ENCODE peak calls at places on chromosomes 2 and 18, in ten cellular contexts. F is AG08396; H is GDM1; U is Daoy; N is nucleus accumbens; Z is stimulated activated CD4-positive, alpha-beta T cell treated with anti-CD3 and anti-CD28 coated beads, TNF-alpha, amount 100 ng/mL, for 1 hour; D is M059J; J is NCI-H187 treated with DMSO at 0.1 percent for 48 hours; O is anterior cingulate cortex; V is ureter. G is an unnamed sample.

GRCh38 chr2:98839292-98839691 is 96.7 kb downstream of the CRACDL start:
- DNase-seq in F (no peak), H (no peak), U (no peak), N (no peak), Z (no peak), D (peak), J (no peak), O (no peak), V (no peak), G (no peak)

GRCh38 chr2:128037624-128038023 is 9.8 kb upstream of the SAP130 start:
- DNase-seq in F (no peak), H (no peak), U (no peak), N (no peak), Z (no peak), D (no peak), J (no peak), O (no peak), V (no peak), G (no peak)

GRCh38 chr2:149747456-149747855 is 159.9 kb upstream of the MMADHC start:
- DNase-seq in F (no peak), H (no peak), U (no peak), N (no peak), Z (no peak), D (peak), J (no peak), O (no peak), V (no peak), G (no peak)

GRCh38 chr2:240593026-240593702 is 6.6 kb downstream of the CAPN10 start:
- DNase-seq in F (no peak), H (no peak), U (no peak), N (no peak), Z (no peak), D (no peak), J (no peak), O (no peak), V (no peak), G (no peak)

GRCh38 chr2:29336741-29337340 is 221.6 kb downstream of the CLIP4 start:
- DNase-seq in F (no peak), H (no peak), U (no peak), N (no peak), Z (no peak), D (no peak), J (no peak), O (no peak), V (no peak), G (no peak)

GRCh38 chr2:112597537-112598322 is 13.3 kb downstream of the CHCHD5 start:
- DNase-seq in F (no peak), H (no peak), U (no peak), N (no peak), Z (no peak), D (no peak), J (no peak), O (no peak), V (no peak), G (no peak)

GRCh38 chr2:223058952-223059716 is 7.1 kb downstream of the KCNE4 start:
- DNase-seq in F (no peak), H (no peak), U (peak), N (no peak), Z (no peak), D (no peak), J (no peak), O (no peak), V (no peak), G (no peak)

GRCh38 chr2:10720306-10720705 is 1.1 kb upstream of the ATP6V1C2 start:
- DNase-seq in F (no peak), H (no peak), U (no peak), N (no peak), Z (no peak), D (no peak), J (no peak), O (no peak), V (no peak), G (no peak)

GRCh38 chr2:72555943-72556342 is 269.9 kb downstream of the EXOC6B start:
- DNase-seq in F (no peak), H (no peak), U (no peak), N (no peak), Z (no peak), D (no peak), J (no peak), O (no peak), V (no peak), G (no peak)

GRCh38 chr18:61900504-61901281 is 7.9 kb upstream of the RNF152 start:
- DNase-seq in F (no peak), H (no peak), U (no peak), N (no peak), Z (no peak), D (no peak), J (no peak), O (no peak), V (no peak), G (no peak)

GRCh38 chr2:102082591-102083586 is 59.7 kb upstream of the IL1R1 start:
- DNase-seq in F (peak), H (peak), U (peak), N (no peak), Z (peak), D (peak), J (no peak), O (no peak), V (no peak), G (peak)

GRCh38 chr2:119659601-119660342 is 19.2 kb upstream of the TMEM177 start:
- DNase-seq in F (peak), H (no peak), U (peak), N (no peak), Z (no peak), D (peak), J (no peak), O (no peak), V (no peak), G (no peak)

GRCh38 chr2:207503234-207503633 is 26.5 kb upstream of the CREB1 start:
- DNase-seq in F (no peak), H (no peak), U (peak), N (no peak), Z (no peak), D (peak), J (no peak), O (no peak), V (no peak), G (no peak)

GRCh38 chr2:217362290-217362689 is 502.4 kb upstream of the TNP1 start:
- DNase-seq in F (no peak), H (no peak), U (no peak), N (no peak), Z (no peak), D (no peak), J (no peak), O (no peak), V (no peak), G (no peak)